ENCODE peak calls at places on chromosomes 3 and 15, in four cellular contexts. N is stimulated activated CD4-positive, alpha-beta T cell treated with anti-CD3 and anti-CD28 coated beads, Interleukin-2, amount 100 ng/mL, for 24 hours; T is non-pigmented ciliary epithelial cell; P is heart left ventricle. B is an unnamed sample.
A peak's percentile ranks its signal among the peaks of the same experiment; 100 is the strongest.

GRCh38 chr3:39275052-39275451 is 4.8 kb downstream of the CX3CR1 start:
- DNase-seq in N (no peak), P (no peak), T (no peak), B (no peak)

GRCh38 chr3:34998905-34999304 is 640.4 kb upstream of the ARPP21 start:
- DNase-seq in P (no peak), N (no peak), T (no peak), B (no peak)

GRCh38 chr3:42728668-42729364 is 26.2 kb upstream of the HHATL start:
- DNase-seq in N (no peak), P (no peak), T (no peak), B (no peak)

GRCh38 chr3:10983219-10983916 is 9.2 kb upstream of the SLC6A1 start:
- DNase-seq in T (peak; percentile 11), P (no peak), N (peak; percentile 19), B (no peak)

GRCh38 chr3:2024037-2024436 is 74.6 kb upstream of the CNTN4 start:
- DNase-seq in T (no peak), P (no peak), N (no peak), B (no peak)

GRCh38 chr3:27591811-27592210 is 107.6 kb upstream of the SLC4A7 start:
- DNase-seq in N (no peak), T (no peak), P (no peak), B (no peak)

GRCh38 chr15:78663703-78664102 is 22.7 kb upstream of the CHRNB4 start:
- DNase-seq in N (no peak), P (no peak), T (no peak), B (no peak)

GRCh38 chr15:36926422-36926815 is 173.9 kb downstream of the MEIS2 start:
- DNase-seq in N (no peak), T (no peak), P (no peak), B (no peak)

GRCh38 chr3:123295171-123295900 is 93.6 kb downstream of the SEC22A start:
- DNase-seq in N (no peak), P (no peak), T (no peak), B (no peak)

GRCh38 chr3:47113669-47114365 is 50.1 kb downstream of the SETD2 start:
- DNase-seq in N (no peak), P (no peak), T (peak; percentile 78), B (no peak)

GRCh38 chr3:10315101-10315500 is 5.8 kb downstream of the SEC13 start:
- DNase-seq in T (no peak), N (no peak), P (no peak), B (no peak)

GRCh38 chr3:32147935-32148334 is 41.5 kb downstream of the GPD1L start:
- DNase-seq in P (no peak), T (no peak), N (no peak), B (no peak)

GRCh38 chr15:42994546-42994945 is 74.0 kb upstream of the TTBK2 start:
- DNase-seq in N (no peak), T (peak; percentile 47), P (no peak), B (no peak)

GRCh38 chr3:42247576-42248027 is 18.4 kb downstream of the CCK start:
- DNase-seq in P (no peak), T (peak; percentile 15), N (peak; percentile 68), B (peak; percentile 69)

GRCh38 chr3:102053375-102053989 is 204.2 kb downstream of the NFKBIZ start:
- DNase-seq in P (no peak), T (peak; percentile 26), N (no peak), B (no peak)

GRCh38 chr15:88954431-88955277 is 41.5 kb upstream of the MFGE8 start:
- DNase-seq in P (peak; percentile 62), T (no peak), N (no peak), B (no peak)

GRCh38 chr3:49721165-49721860 is 1.8 kb upstream of the AMIGO3 start:
- DNase-seq in T (no peak), P (no peak), N (no peak), B (no peak)

GRCh38 chr3:139937674-139938279 is 2.8 kb downstream of the CLSTN2 start:
- DNase-seq in T (no peak), N (no peak), P (peak; percentile 19), B (peak; percentile 34)

GRCh38 chr15:90708516-90708915 is 8.6 kb upstream of the BLM start:
- DNase-seq in P (no peak), N (no peak), T (no peak), B (no peak)

GRCh38 chr3:19901918-19902317 is 32.1 kb downstream of the EFHB start:
- DNase-seq in T (no peak), N (no peak), P (no peak), B (peak; percentile 9)

GRCh38 chr3:72529084-72529483 is 319.2 kb downstream of the SHQ1 start:
- DNase-seq in N (no peak), P (no peak), T (no peak), B (no peak)

GRCh38 chr15:68786753-68787152 is 33.9 kb downstream of the ANP32A start:
- DNase-seq in N (no peak), T (no peak), P (no peak), B (no peak)

GRCh38 chr3:101936419-101937331 is 87.4 kb downstream of the NFKBIZ start:
- DNase-seq in T (peak; percentile 82), N (peak; percentile 23), P (no peak), B (peak; percentile 34)

GRCh38 chr3:44355634-44356033 is 17.1 kb downstream of the TCAIM start:
- DNase-seq in T (peak; percentile 73), N (no peak), P (peak; percentile 37), B (no peak)

GRCh38 chr3:170233532-170233931 is 11.3 kb downstream of the PRKCI start:
- DNase-seq in N (no peak), P (no peak), T (no peak), B (peak; percentile 31)

GRCh38 chr15:90407871-90408317 is 19.9 kb downstream of the IQGAP1 start:
- DNase-seq in N (no peak), P (no peak), T (no peak), B (no peak)

GRCh38 chr15:82306791-82307713 is 42.2 kb downstream of the GOLGA6L10 start:
- DNase-seq in N (no peak), P (no peak), T (no peak), B (no peak)

GRCh38 chr15:32682569-32682968 is 35.2 kb upstream of the GREM1 start:
- DNase-seq in N (no peak), P (no peak), T (peak; percentile 87), B (no peak)

GRCh38 chr3:5504135-5504534 is 316.6 kb downstream of the EDEM1 start:
- DNase-seq in P (no peak), T (no peak), N (no peak), B (no peak)

GRCh38 chr3:76523337-76523736 is 516.6 kb upstream of the ROBO2 start:
- DNase-seq in P (no peak), T (no peak), N (no peak), B (no peak)

GRCh38 chr3:139024968-139025367 is 4.2 kb upstream of the PRR23B start:
- DNase-seq in T (no peak), N (no peak), P (no peak), B (no peak)

GRCh38 chr15:63586790-63587189 is 10.4 kb upstream of the FBXL22 start:
- DNase-seq in N (no peak), T (no peak), P (no peak), B (no peak)

GRCh38 chr15:94909510-94909909 is 678.1 kb downstream of the MCTP2 start:
- DNase-seq in T (no peak), N (no peak), P (no peak), B (no peak)

GRCh38 chr3:38453075-38453913 is at the start of gene ACVR2B:
- DNase-seq in P (peak; percentile 92), T (no peak), N (peak; percentile 76), B (peak; percentile 89)

GRCh38 chr3:23796518-23796917 is 9.2 kb upstream of the UBE2E1 start:
- DNase-seq in N (no peak), T (no peak), P (no peak), B (no peak)

GRCh38 chr3:183560607-183561006 is 5.1 kb upstream of the KLHL6 start:
- DNase-seq in P (no peak), N (no peak), T (no peak), B (peak; percentile 75)

GRCh38 chr3:126525853-126526667 is 2.1 kb downstream of the CHST13 start:
- DNase-seq in T (no peak), N (no peak), P (no peak), B (no peak)

GRCh38 chr3:146133436-146133835 is 27.5 kb downstream of the PLOD2 start:
- DNase-seq in P (no peak), T (no peak), N (no peak), B (no peak)

GRCh38 chr15:40925863-40926658 is 3.1 kb upstream of the DLL4 start:
- DNase-seq in T (no peak), P (no peak), N (no peak), B (peak; percentile 49)

B was measured in erythroblast.